ENCODE peak calls at places on chromosomes 1 and 21, in four cellular contexts. D, F, N and B are unnamed samples.

GRCh38 chr1:26913754-26914619 is at the start of gene NR0B2:
- DNase-seq in N (no peak), D (no peak), F (no peak), B (no peak)

GRCh38 chr1:117582341-117582902 is 23.4 kb upstream of the TENT5C start:
- DNase-seq in N (no peak), D (no peak), F (no peak), B (peak; percentile 43)

GRCh38 chr1:168623003-168623828 is 46.8 kb downstream of the XCL1 start:
- DNase-seq in N (peak; percentile 80), D (peak; percentile 89), F (no peak), B (peak; percentile 55)

GRCh38 chr1:8239039-8239305 is 78.9 kb upstream of the SLC45A1 start:
- DNase-seq in N (peak; percentile 87), F (no peak), D (peak; percentile 77), B (peak; percentile 71)

GRCh38 chr1:25117233-25117823 is 115.0 kb downstream of the SYF2 start:
- DNase-seq in D (no peak), N (peak; percentile 49), F (peak; percentile 33), B (no peak)

GRCh38 chr1:231165371-231165770 is 3.5 kb downstream of the TRIM67 start:
- DNase-seq in N (peak; percentile 63), D (peak; percentile 51), F (no peak), B (no peak)

GRCh38 chr21:45607021-45607921 is 36.3 kb upstream of the PCBP3 start:
- DNase-seq in F (no peak), D (no peak), N (no peak), B (no peak)

GRCh38 chr1:22711591-22712501 is 1.2 kb downstream of the EPHB2 start:
- DNase-seq in F (peak; percentile 47), N (peak; percentile 42), D (peak; percentile 34), B (peak; percentile 48)

GRCh38 chr1:156696755-156697154 is 8.6 kb downstream of the CRABP2 start:
- DNase-seq in N (no peak), D (no peak), F (no peak), B (no peak)

GRCh38 chr1:110155878-110156522 is 5.7 kb downstream of the SLC6A17 start:
- DNase-seq in D (peak; percentile 82), N (peak; percentile 71), F (peak; percentile 85), B (peak; percentile 70)

GRCh38 chr1:169741666-169742394 is 8.0 kb upstream of the SELE start:
- DNase-seq in D (peak; percentile 80), F (no peak), N (no peak), B (peak; percentile 75)

GRCh38 chr1:169745015-169745861 is 11.4 kb upstream of the SELE start:
- DNase-seq in F (no peak), N (no peak), D (peak; percentile 12), B (peak; percentile 96)

DNA sequence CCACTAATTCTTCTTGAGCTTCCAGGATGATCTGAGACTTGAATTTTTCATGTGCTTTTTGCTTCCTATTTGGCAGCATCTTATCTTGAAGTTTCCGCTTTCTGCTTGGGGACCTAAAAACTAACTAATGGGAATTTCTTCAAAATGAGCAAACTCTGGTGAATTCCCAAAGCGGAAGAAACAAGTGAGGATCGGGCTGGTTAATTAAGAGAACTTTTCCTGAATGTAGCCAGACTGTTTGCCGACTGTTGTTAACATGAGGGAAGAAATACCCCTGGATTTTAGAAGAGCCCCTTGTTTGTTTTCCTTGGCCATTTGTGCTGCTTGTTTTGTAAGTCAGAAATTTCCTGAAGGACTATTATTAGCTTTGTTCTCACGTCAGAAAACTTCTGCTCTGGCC is 6.1 kb upstream of the SELE start:
- DNase-seq in D (no peak), F (no peak), N (no peak), B (peak; percentile 64)
- H3K4me3 ChIP-seq in D (no peak overlapping the region), F (no peak overlapping the region), N (no peak overlapping the region), B (peak overlapping the region; percentile 22)

DNA sequence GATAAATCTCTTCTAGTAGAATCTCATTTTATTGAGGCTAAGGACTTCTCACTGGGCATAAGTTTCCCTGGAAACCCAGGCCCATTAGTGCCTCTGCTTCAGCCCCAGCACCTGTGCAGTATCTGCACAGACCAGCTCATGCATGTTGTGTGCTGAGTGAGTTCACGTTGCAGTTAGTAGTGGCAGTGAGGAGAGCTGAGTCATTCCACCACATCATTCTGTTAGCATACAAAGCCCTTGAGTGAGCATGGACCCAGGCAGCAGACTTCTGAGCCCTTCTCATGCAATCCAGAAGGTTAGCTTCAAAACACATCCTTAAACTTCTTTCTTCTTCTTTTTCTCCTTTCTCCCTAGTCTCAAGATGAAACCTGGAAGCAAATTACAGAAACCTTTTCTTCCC is 45.8 kb upstream of the NTPCR start:
- DNase-seq in F (no peak), D (peak; percentile 28), N (peak; percentile 92), B (peak; percentile 48)
- TF ChIP-seq CTCF in F (no peak), D (no peak), N (no peak), B (no peak)

GRCh38 chr1:177756161-177756560 is 213.7 kb downstream of the SEC16B start:
- DNase-seq in N (no peak), F (no peak), D (no peak), B (no peak)
- H3K4me3 ChIP-seq in N (no peak overlapping the region), F (no peak overlapping the region), D (no peak overlapping the region), B (no peak overlapping the region)

DNA sequence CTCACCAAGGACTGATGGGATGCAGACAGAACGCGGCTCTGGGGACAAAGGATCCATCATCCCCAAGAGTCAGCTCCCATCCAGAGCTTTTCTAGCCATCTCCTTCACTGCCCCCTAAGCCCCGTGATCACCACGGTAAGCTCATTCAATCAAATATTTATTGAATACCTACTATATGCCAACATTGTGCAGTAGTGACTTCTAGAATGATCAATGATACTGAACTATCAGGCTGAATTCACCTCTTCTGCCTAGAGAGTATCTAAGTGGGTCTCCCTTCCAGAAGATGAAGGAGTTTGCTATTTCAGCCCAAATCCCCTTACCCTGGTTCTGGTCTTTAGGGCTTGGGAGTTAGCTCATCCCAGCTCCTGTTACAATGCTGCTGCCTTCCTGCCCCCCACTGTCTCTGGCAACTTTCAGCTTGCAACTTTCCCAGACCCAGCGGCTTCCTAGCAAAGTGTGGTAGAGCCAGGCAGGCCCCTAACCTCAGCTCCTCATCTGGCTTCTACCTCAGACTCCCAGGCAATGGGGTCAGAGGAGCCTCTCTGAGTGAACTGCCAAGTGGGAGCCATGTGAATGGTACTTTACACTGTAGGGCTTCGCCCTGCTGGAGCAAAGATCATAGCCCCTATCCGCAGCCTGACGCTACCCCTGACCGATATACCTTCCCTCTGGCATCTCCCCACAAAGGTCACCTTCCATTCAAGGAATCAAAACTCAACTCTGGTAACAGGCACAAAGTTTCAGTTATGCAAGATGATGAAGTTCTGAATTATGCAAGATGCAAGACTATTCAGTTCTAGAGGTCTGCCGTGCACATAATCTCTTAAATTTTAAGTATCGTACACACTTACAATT is 20.9 kb downstream of the TMEM53 start:
- DNase-seq in D (no peak), F (no peak), N (no peak), B (no peak)
- TF ChIP-seq CTCF in D (no peak), F (no peak), N (no peak), B (no peak)

GRCh38 chr1:174788981-174789380 is 210.8 kb upstream of the CACYBP start:
- DNase-seq in N (peak; percentile 85), D (peak; percentile 72), F (no peak), B (peak; percentile 85)
- H3K4me3 ChIP-seq in N (no peak overlapping the region), D (no peak overlapping the region), F (no peak overlapping the region), B (no peak overlapping the region)

GRCh38 chr1:241603626-241604337 is 36.4 kb downstream of the CHML start:
- DNase-seq in F (no peak), N (no peak), D (peak; percentile 62), B (peak; percentile 67)

GRCh38 chr1:241608379-241609033 is 31.7 kb downstream of the CHML start:
- DNase-seq in N (peak; percentile 97), D (peak; percentile 81), F (no peak), B (peak; percentile 38)

GRCh38 chr1:241607497-241607896 is 32.7 kb downstream of the CHML start:
- DNase-seq in N (no peak), F (no peak), D (no peak), B (no peak)

GRCh38 chr1:241606544-241606943 is 33.6 kb downstream of the CHML start:
- DNase-seq in D (no peak), F (no peak), N (peak; percentile 86), B (no peak)

GRCh38 chr1:241605146-241605805 is 34.9 kb downstream of the CHML start:
- DNase-seq in F (peak; percentile 53), N (peak; percentile 71), D (no peak), B (no peak)
- TF ChIP-seq CTCF in F (peak; percentile 58), N (peak; percentile 39), D (peak; percentile 16), B (no peak)

GRCh38 chr1:180137767-180138166 is 16.9 kb upstream of the QSOX1 start:
- DNase-seq in N (no peak), D (no peak), F (no peak), B (no peak)
- H3K4me3 ChIP-seq in N (no peak overlapping the region), D (no peak overlapping the region), F (no peak overlapping the region), B (no peak overlapping the region)

GRCh38 chr1:242187816-242188215 is 188.9 kb upstream of the MAP1LC3C start:
- DNase-seq in N (no peak), D (no peak), F (no peak), B (no peak)

GRCh38 chr1:242184955-242185354 is 186.1 kb upstream of the MAP1LC3C start:
- DNase-seq in F (no peak), N (no peak), D (no peak), B (no peak)

GRCh38 chr1:242187171-242187570 is 188.3 kb upstream of the MAP1LC3C start:
- DNase-seq in N (no peak), D (no peak), F (no peak), B (no peak)

GRCh38 chr1:242185728-242186127 is 186.8 kb upstream of the MAP1LC3C start:
- DNase-seq in N (no peak), F (no peak), D (no peak), B (no peak)

DNA sequence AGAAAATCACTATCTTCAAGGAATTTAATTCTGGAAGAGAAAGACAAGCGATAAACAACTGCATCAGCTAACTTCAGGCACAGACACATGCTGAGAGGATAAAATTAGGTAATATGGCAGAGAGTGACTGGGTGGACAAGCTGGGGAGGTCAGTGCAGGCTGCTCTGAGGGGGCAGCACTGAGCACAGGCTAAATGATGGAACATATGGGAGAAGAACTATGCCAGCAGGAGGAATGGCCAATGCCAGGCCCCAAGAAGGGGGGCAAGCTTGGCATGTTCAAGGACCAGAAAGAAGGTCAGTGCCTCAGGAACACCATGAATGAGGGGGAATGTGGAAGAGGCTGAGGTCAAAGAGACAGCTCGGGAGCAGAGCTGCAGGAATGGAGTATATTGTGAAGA is 190.7 kb upstream of the MAP1LC3C start:
- DNase-seq in F (no peak), N (no peak), D (no peak), B (no peak)
- TF ChIP-seq CTCF in F (peak; percentile 31), N (no peak), D (no peak), B (no peak)